ENCODE peak calls at places on chromosomes 13 and 19, in eight cellular contexts. H, J, T, R, D, F, Y and E are unnamed samples.

GRCh38 chr13:35716644-35717170 is 240.2 kb upstream of the MAB21L1 start:
- DNase-seq in H (no peak), J (no peak), T (no peak), R (no peak), D (no peak), F (no peak), Y (no peak), E (no peak)

GRCh38 chr19:34824686-34825085 is 51.7 kb upstream of the ZNF599 start:
- DNase-seq in H (no peak), J (no peak), T (no peak), R (no peak), D (no peak), F (no peak), Y (no peak), E (no peak)

GRCh38 chr13:76684336-76684735 is 201.9 kb downstream of the KCTD12 start:
- DNase-seq in H (no peak), J (no peak), T (peak), R (no peak), D (no peak), F (no peak), Y (no peak), E (peak)

GRCh38 chr19:1119475-1120217 is 15.9 kb downstream of the GPX4 start:
- DNase-seq in H (peak), J (no peak), T (no peak), R (no peak), D (no peak), F (no peak), Y (no peak), E (no peak)

GRCh38 chr19:48501446-48501960 is 10.1 kb downstream of the LMTK3 start:
- DNase-seq in H (no peak), J (no peak), T (no peak), R (no peak), D (no peak), F (peak), Y (no peak), E (no peak)

GRCh38 chr13:74669149-74669548 is 534.9 kb upstream of the KLF12 start:
- DNase-seq in H (no peak), J (no peak), T (no peak), R (no peak), D (no peak), F (no peak), Y (no peak), E (no peak)

GRCh38 chr13:113756441-113757097 is 2.5 kb upstream of the TMEM255B start:
- DNase-seq in H (no peak), J (no peak), T (peak), R (no peak), D (no peak), F (no peak), Y (no peak), E (peak)

GRCh38 chr19:45515081-45515624 is 7.9 kb downstream of the VASP start:
- DNase-seq in H (no peak), J (no peak), T (no peak), R (peak), D (no peak), F (no peak), Y (no peak), E (no peak)

GRCh38 chr19:15249912-15250634 is 17.8 kb upstream of the EPHX3 start:
- DNase-seq in H (peak), J (peak), T (peak), R (peak), D (peak), F (peak), Y (no peak), E (peak)

GRCh38 chr13:71730267-71730666 is 136.7 kb downstream of the DACH1 start:
- DNase-seq in H (no peak), J (no peak), T (no peak), R (no peak), D (no peak), F (no peak), Y (no peak), E (no peak)

GRCh38 chr13:20193142-20193923 is 595 bp upstream of the GJB2 start:
- DNase-seq in H (no peak), J (no peak), T (no peak), R (no peak), D (no peak), F (peak), Y (no peak), E (no peak)

GRCh38 chr19:11381535-11382369 is 2.4 kb downstream of the EPOR start:
- DNase-seq in H (peak), J (peak), T (peak), R (peak), D (peak), F (peak), Y (peak), E (peak)

GRCh38 chr13:99995503-99996176 is 14.1 kb downstream of the ZIC2 start:
- DNase-seq in H (no peak), J (no peak), T (peak), R (no peak), D (no peak), F (peak), Y (no peak), E (no peak)

GRCh38 chr19:33302974-33303790 is 848 bp upstream of the CEBPA start:
- DNase-seq in H (peak), J (peak), T (peak), R (peak), D (peak), F (peak), Y (peak), E (peak)

GRCh38 chr19:55179570-55180484 is at the start of gene SYT5:
- DNase-seq in H (no peak), J (no peak), T (peak), R (no peak), D (no peak), F (peak), Y (peak), E (no peak)

GRCh38 chr13:98301721-98302120 is 124.7 kb upstream of the RNF113B start:
- DNase-seq in H (no peak), J (no peak), T (peak), R (no peak), D (peak), F (no peak), Y (no peak), E (no peak)

GRCh38 chr19:1291761-1292418 is 6.2 kb downstream of the EFNA2 start:
- DNase-seq in H (no peak), J (no peak), T (no peak), R (no peak), D (no peak), F (no peak), Y (no peak), E (no peak)

GRCh38 chr13:44312898-44313551 is 60.6 kb upstream of the SERP2 start:
- DNase-seq in H (no peak), J (no peak), T (peak), R (no peak), D (peak), F (no peak), Y (no peak), E (peak)

GRCh38 chr13:103188688-103189326 is 122.6 kb upstream of the SLC10A2 start:
- DNase-seq in H (no peak), J (no peak), T (peak), R (no peak), D (peak), F (peak), Y (peak), E (peak)

GRCh38 chr19:51417107-51417806 is at the start of gene SIGLEC10:
- DNase-seq in H (no peak), J (no peak), T (peak), R (peak), D (no peak), F (no peak), Y (no peak), E (peak)

GRCh38 chr13:26713341-26713740 is 47.2 kb downstream of the GPR12 start:
- DNase-seq in H (no peak), J (no peak), T (no peak), R (no peak), D (no peak), F (no peak), Y (no peak), E (no peak)

GRCh38 chr13:49400755-49401659 is 42.9 kb downstream of the CAB39L start:
- DNase-seq in H (peak), J (peak), T (peak), R (no peak), D (peak), F (peak), Y (peak), E (peak)

GRCh38 chr19:45215391-45216191 is 29.6 kb downstream of the EXOC3L2 start:
- DNase-seq in H (no peak), J (no peak), T (no peak), R (no peak), D (peak), F (peak), Y (peak), E (no peak)

GRCh38 chr13:33099860-33100259 is 83.6 kb downstream of the KL start:
- DNase-seq in H (no peak), J (no peak), T (no peak), R (no peak), D (no peak), F (peak), Y (no peak), E (no peak)

GRCh38 chr19:46413262-46414031 is at the start of gene CCDC8:
- DNase-seq in H (peak), J (peak), T (peak), R (peak), D (peak), F (peak), Y (peak), E (peak)

GRCh38 chr19:313169-313987 is 22.2 kb upstream of the PLPP2 start:
- DNase-seq in H (no peak), J (no peak), T (no peak), R (no peak), D (no peak), F (no peak), Y (no peak), E (no peak)

GRCh38 chr13:112066624-112067004 is 335 bp upstream of the SOX1 start:
- DNase-seq in H (no peak), J (no peak), T (no peak), R (peak), D (peak), F (peak), Y (peak), E (no peak)

GRCh38 chr19:11164879-11165406 is 9.4 kb upstream of the SPC24 start:
- DNase-seq in H (peak), J (peak), T (peak), R (peak), D (peak), F (no peak), Y (no peak), E (peak)

GRCh38 chr13:32752997-32753606 is 166.8 kb downstream of the PDS5B start:
- DNase-seq in H (no peak), J (no peak), T (no peak), R (no peak), D (no peak), F (no peak), Y (no peak), E (no peak)

GRCh38 chr19:35935911-35936737 is at the start of gene LRFN3:
- DNase-seq in H (peak), J (peak), T (peak), R (peak), D (peak), F (peak), Y (peak), E (peak)

GRCh38 chr19:13095934-13096890 is 6.4 kb downstream of the LYL1 start:
- DNase-seq in H (no peak), J (peak), T (no peak), R (no peak), D (no peak), F (peak), Y (peak), E (no peak)

GRCh38 chr19:40407714-40408600 is 5.2 kb downstream of the PRX start:
- DNase-seq in H (no peak), J (no peak), T (no peak), R (no peak), D (no peak), F (no peak), Y (no peak), E (no peak)

GRCh38 chr19:19410553-19411550 is 5.4 kb downstream of the GATAD2A start:
- DNase-seq in H (no peak), J (no peak), T (no peak), R (no peak), D (no peak), F (no peak), Y (no peak), E (no peak)

GRCh38 chr13:90032841-90033493 is 1314.5 kb upstream of the MIR17HG start:
- DNase-seq in H (no peak), J (no peak), T (no peak), R (no peak), D (no peak), F (peak), Y (no peak), E (no peak)

GRCh38 chr19:8367327-8368001 is 3.5 kb downstream of the ANGPTL4 start:
- DNase-seq in H (peak), J (peak), T (peak), R (peak), D (peak), F (peak), Y (peak), E (peak)

GRCh38 chr13:40189885-40190655 is 476.4 kb downstream of the FOXO1 start:
- DNase-seq in H (no peak), J (peak), T (peak), R (no peak), D (peak), F (peak), Y (no peak), E (no peak)

GRCh38 chr19:53962887-53963435 is at the start of gene CACNG8:
- DNase-seq in H (no peak), J (no peak), T (no peak), R (no peak), D (no peak), F (peak), Y (no peak), E (no peak)

GRCh38 chr19:10842788-10843187 is 5.4 kb upstream of the C19orf38 start:
- DNase-seq in H (no peak), J (no peak), T (no peak), R (no peak), D (no peak), F (no peak), Y (no peak), E (no peak)

GRCh38 chr19:32822916-32823746 is 46.4 kb downstream of the SLC7A9 start:
- DNase-seq in H (no peak), J (no peak), T (no peak), R (no peak), D (no peak), F (no peak), Y (no peak), E (no peak)

GRCh38 chr13:97225533-97225932 is 3.4 kb downstream of the MBNL2 start:
- DNase-seq in H (no peak), J (no peak), T (no peak), R (no peak), D (no peak), F (no peak), Y (no peak), E (no peak)

GRCh38 chr13:96041326-96042092 is 11.7 kb downstream of the UGGT2 start:
- DNase-seq in H (no peak), J (no peak), T (no peak), R (no peak), D (no peak), F (no peak), Y (no peak), E (no peak)
- H3K4me3 ChIP-seq in H (no peak), J (no peak), T (no peak), R (no peak), D (no peak), F (no peak), Y (no peak), E (no peak)

GRCh38 chr19:6490134-6490533 is 8.5 kb upstream of the DENND1C start:
- DNase-seq in H (no peak), J (no peak), T (no peak), R (no peak), D (no peak), F (no peak), Y (no peak), E (no peak)
- TF ChIP-seq CTCF in H (no peak), J (no peak), T (no peak), R (no peak), D (no peak), F (no peak), Y (no peak), E (no peak)

DNA sequence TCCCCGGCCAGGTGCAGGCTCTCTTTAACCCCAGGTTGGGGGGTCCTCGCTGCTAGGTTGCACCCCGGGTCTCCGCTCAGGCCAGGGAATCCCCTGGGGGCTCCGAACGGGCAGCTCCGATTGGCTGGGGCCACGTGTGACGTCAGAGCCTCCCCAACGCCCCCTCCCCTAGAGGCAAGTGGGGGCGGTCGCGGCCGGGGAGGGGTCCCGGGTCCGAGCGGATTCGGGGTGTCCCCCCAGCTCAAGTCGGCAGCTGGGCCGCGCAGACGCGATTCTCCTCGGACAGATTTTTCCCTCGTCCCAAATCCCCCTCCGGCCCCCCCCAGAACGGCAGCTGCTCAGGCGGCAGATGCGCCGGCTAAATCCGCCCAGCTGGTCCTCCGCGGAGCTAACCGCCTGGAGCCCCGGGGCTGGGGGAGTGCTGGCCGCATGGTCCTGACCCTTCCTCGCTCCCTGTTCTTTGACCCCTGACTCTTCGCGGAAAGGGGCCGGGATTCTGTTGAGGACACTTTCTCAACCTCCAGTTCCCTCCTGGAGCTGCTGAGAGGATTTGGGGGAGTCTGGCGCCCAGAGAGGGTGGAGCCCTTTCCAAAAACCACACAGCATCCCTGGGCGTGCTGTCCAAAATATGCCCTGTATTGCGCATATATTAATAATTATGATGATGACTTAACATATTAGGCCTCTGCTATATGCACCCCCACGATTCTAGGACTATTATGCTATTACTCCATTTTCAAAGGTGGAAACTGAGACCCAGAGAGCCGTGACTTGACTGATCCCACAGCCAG is 25.4 kb upstream of the SEMA6B start:
- DNase-seq in H (no peak), J (no peak), T (no peak), R (no peak), D (no peak), F (peak), Y (no peak), E (no peak)
- H3K4me3 ChIP-seq in H (no peak), J (peak), T (peak), R (peak), D (peak), F (peak), Y (peak), E (no peak)

GRCh38 chr13:109123971-109124370 is 494.6 kb downstream of the MYO16 start:
- DNase-seq in H (no peak), J (no peak), T (peak), R (no peak), D (no peak), F (peak), Y (peak), E (no peak)
- TF ChIP-seq CTCF in H (no peak), J (no peak), T (peak), R (no peak), D (no peak), F (peak), Y (no peak), E (no peak)

DNA sequence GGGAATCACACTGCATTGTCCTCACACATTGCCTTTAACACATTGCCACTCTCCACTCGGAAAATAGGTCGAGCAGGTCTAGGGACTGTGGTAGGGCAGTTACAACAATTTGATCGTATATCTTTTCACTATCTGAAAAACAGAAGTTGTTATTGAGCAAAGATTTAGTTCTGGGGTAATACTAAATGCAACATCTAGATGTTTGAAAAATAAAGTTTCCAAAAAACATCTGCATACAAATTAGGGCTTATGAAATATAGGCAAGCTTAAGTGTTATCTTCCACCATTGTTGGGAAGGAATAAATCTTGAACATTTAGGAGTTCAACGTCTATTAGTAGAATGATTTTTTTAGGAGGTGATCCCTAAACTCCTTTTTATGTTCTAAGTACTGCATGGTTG is 768 bp upstream of the HS6ST3 start:
- DNase-seq in H (no peak), J (no peak), T (no peak), R (no peak), D (no peak), F (no peak), Y (no peak), E (no peak)
- H3K4me3 ChIP-seq in H (no peak), J (no peak), T (no peak), R (no peak), D (no peak), F (no peak), Y (no peak), E (no peak)

GRCh38 chr19:41877490-41877876 is 404 bp downstream of the CD79A start:
- DNase-seq in H (no peak), J (no peak), T (no peak), R (no peak), D (no peak), F (no peak), Y (no peak), E (no peak)

GRCh38 chr19:41879080-41879479 is 2.0 kb downstream of the CD79A start:
- DNase-seq in H (no peak), J (no peak), T (no peak), R (no peak), D (no peak), F (no peak), Y (no peak), E (no peak)

GRCh38 chr19:41880329-41880708 is 2.7 kb upstream of the ARHGEF1 start:
- DNase-seq in H (no peak), J (no peak), T (no peak), R (no peak), D (no peak), F (no peak), Y (no peak), E (no peak)

GRCh38 chr19:41877916-41878905 is 1.1 kb downstream of the CD79A start:
- DNase-seq in H (no peak), J (no peak), T (no peak), R (no peak), D (no peak), F (no peak), Y (no peak), E (no peak)

GRCh38 chr19:41879670-41880328 is 2.7 kb downstream of the CD79A start:
- DNase-seq in H (no peak), J (no peak), T (no peak), R (no peak), D (no peak), F (no peak), Y (no peak), E (no peak)
- TF ChIP-seq CTCF in H (no peak), J (no peak), T (no peak), R (no peak), D (no peak), F (no peak), Y (no peak), E (no peak)

DNA sequence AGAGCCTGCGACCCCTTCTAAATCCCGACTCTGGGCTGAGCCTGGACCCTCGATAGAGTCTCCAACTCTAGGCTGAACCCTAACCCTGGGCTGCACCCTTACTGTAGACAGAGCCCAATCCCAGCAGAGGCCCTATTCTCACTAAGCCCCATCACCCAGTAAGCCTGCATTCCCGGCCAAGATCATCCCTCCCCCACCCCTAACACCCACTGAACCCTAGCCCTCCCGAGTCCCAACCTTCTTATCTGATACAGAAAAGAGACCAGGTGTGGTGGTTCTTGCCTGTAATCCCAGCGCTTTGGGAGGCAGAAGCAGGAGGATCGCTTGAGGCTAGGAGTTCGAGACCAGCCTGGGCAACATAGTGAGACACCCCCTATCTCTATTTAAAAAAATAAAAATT is 2.6 kb upstream of the TNFAIP8L1 start:
- DNase-seq in H (no peak), J (no peak), T (no peak), R (no peak), D (no peak), F (no peak), Y (no peak), E (no peak)
- H3K4me3 ChIP-seq in H (no peak), J (no peak), T (no peak), R (peak), D (peak), F (peak), Y (no peak), E (no peak)